ENCODE peak calls at places on chromosome 3, in nine cellular contexts. L, X, M, P, F, Q, K, U and V are unnamed samples.

GRCh38 chr3:26799679-26800317 is 177.2 kb downstream of the LRRC3B start:
- DNase-seq in L (no peak), X (no peak), M (no peak), P (no peak), F (no peak), Q (no peak), K (no peak), U (no peak), V (no peak)

GRCh38 chr3:17894434-17895060 is 152.1 kb upstream of the TBC1D5 start:
- DNase-seq in L (peak), X (no peak), M (no peak), P (peak), F (peak), Q (no peak), K (no peak), U (peak), V (peak)

GRCh38 chr3:123258359-123258758 is 56.6 kb downstream of the SEC22A start:
- DNase-seq in L (no peak), X (no peak), M (no peak), P (no peak), F (no peak), Q (no peak), K (no peak), U (no peak), V (no peak)

GRCh38 chr3:84601303-84601702 is 357.5 kb upstream of the CADM2 start:
- DNase-seq in L (no peak), X (no peak), M (no peak), P (no peak), F (no peak), Q (no peak), K (no peak), U (peak), V (no peak)

GRCh38 chr3:107916166-107916565 is 174.7 kb downstream of the CD47 start:
- DNase-seq in L (no peak), X (no peak), M (no peak), P (no peak), F (no peak), Q (no peak), K (no peak), U (no peak), V (no peak)

GRCh38 chr3:120300971-120301370 is 15.9 kb upstream of the GPR156 start:
- DNase-seq in L (no peak), X (no peak), M (no peak), P (no peak), F (no peak), Q (no peak), K (no peak), U (no peak), V (no peak)

GRCh38 chr3:117454236-117454635 is 744.7 kb downstream of the TUSC7 start:
- DNase-seq in L (no peak), X (no peak), M (no peak), P (no peak), F (no peak), Q (no peak), K (no peak), U (no peak), V (no peak)

GRCh38 chr3:184608209-184608608 is 46.6 kb downstream of the EPHB3 start:
- DNase-seq in L (no peak), X (no peak), M (no peak), P (no peak), F (no peak), Q (no peak), K (no peak), U (no peak), V (no peak)

GRCh38 chr3:138256022-138256421 is 68.9 kb downstream of the ARMC8 start:
- DNase-seq in L (no peak), X (no peak), M (no peak), P (no peak), F (no peak), Q (no peak), K (no peak), U (no peak), V (no peak)

GRCh38 chr3:30614943-30615342 is 8.5 kb downstream of the TGFBR2 start:
- DNase-seq in L (no peak), X (no peak), M (no peak), P (no peak), F (no peak), Q (no peak), K (no peak), U (no peak), V (no peak)

GRCh38 chr3:4641863-4642262 is 148.7 kb downstream of the ITPR1 start:
- DNase-seq in L (no peak), X (no peak), M (no peak), P (no peak), F (no peak), Q (no peak), K (no peak), U (no peak), V (no peak)

GRCh38 chr3:196757876-196758739 is 18.5 kb downstream of the PAK2 start:
- DNase-seq in L (peak), X (no peak), M (no peak), P (no peak), F (no peak), Q (no peak), K (no peak), U (no peak), V (no peak)

GRCh38 chr3:74621581-74621980 is 7.1 kb upstream of the CNTN3 start:
- DNase-seq in L (no peak), X (no peak), M (no peak), P (no peak), F (no peak), Q (no peak), K (no peak), U (no peak), V (no peak)

GRCh38 chr3:88203537-88204143 is 53.9 kb downstream of the C3orf38 start:
- DNase-seq in L (peak), X (peak), M (no peak), P (peak), F (peak), Q (peak), K (peak), U (peak), V (peak)

GRCh38 chr3:172717493-172718088 is 6.7 kb upstream of the NCEH1 start:
- DNase-seq in L (no peak), X (no peak), M (no peak), P (no peak), F (no peak), Q (no peak), K (no peak), U (peak), V (no peak)

GRCh38 chr3:82954486-82954885 is 1193.0 kb upstream of the GBE1 start:
- DNase-seq in L (no peak), X (no peak), M (no peak), P (no peak), F (no peak), Q (no peak), K (no peak), U (no peak), V (no peak)

GRCh38 chr3:88957751-88958452 is 149.5 kb upstream of the EPHA3 start:
- DNase-seq in L (peak), X (no peak), M (no peak), P (no peak), F (no peak), Q (no peak), K (peak), U (peak), V (no peak)

GRCh38 chr3:182620715-182621434 is 172.4 kb upstream of the ATP11B start:
- DNase-seq in L (no peak), X (no peak), M (no peak), P (no peak), F (no peak), Q (no peak), K (no peak), U (no peak), V (no peak)

GRCh38 chr3:56251343-56251945 is 216.8 kb downstream of the ERC2 start:
- DNase-seq in L (peak), X (peak), M (no peak), P (peak), F (peak), Q (peak), K (peak), U (peak), V (peak)

GRCh38 chr3:141266797-141267555 is 35.4 kb downstream of the PXYLP1 start:
- DNase-seq in L (no peak), X (no peak), M (no peak), P (no peak), F (no peak), Q (no peak), K (no peak), U (no peak), V (no peak)

GRCh38 chr3:27939510-27939909 is 217.4 kb upstream of the EOMES start:
- DNase-seq in L (no peak), X (no peak), M (no peak), P (no peak), F (no peak), Q (no peak), K (no peak), U (no peak), V (no peak)
- H3K27ac ChIP-seq in L (no peak), X (no peak), M (no peak), P (no peak), F (no peak), Q (no peak), K (no peak), U (no peak), V (no peak)

GRCh38 chr3:134640872-134641470 is 9.9 kb downstream of the KY start:
- DNase-seq in L (peak), X (no peak), M (no peak), P (no peak), F (no peak), Q (no peak), K (peak), U (peak), V (peak)
- TF ChIP-seq CTCF in L (peak), X (peak), M (no peak), P (no peak), F (no peak), Q (peak), K (no peak), U (peak), V (peak)

GRCh38 chr3:11662392-11662990 is 18.8 kb upstream of the VGLL4 start:
- DNase-seq in L (no peak), X (no peak), M (no peak), P (no peak), F (no peak), Q (no peak), K (no peak), U (peak), V (no peak)
- H3K27ac ChIP-seq in L (no peak), X (no peak), M (peak), P (no peak), F (no peak), Q (no peak), K (no peak), U (no peak), V (no peak)

DNA sequence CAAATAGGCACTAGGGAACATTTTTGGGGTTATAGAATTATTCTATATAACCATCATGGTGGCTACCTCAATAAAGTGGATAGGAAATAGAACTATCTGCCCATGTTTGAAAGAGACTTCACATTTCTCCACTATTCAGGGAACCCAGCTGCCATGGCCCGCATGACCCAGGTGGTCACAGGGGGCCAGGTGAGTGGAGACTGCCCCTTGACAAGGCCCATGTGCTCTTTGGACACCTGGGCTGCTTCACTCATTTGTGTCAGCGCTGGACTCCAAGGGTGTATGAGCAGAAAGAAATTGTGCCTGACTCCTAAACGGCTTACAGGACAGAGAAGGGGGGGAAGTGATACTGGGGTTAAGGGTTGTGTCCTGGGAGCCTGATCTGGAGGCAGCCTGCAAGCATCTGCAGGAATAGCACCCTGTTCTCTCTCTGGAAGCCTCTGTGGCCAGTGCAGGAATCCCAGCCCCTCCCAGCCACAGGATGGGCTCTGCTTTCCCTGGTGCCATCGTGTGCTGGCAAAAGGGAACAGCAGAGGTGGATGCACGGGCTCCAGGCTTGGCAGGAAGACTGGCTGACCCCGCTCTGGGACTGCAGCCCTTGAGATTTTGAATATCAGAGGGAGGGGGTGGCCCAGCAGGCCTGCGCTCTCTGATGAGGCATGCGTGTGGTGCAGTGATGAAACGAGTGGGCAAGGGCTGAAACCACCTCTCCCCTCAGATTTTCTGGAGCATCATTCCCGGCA is 9.1 kb upstream of the C3orf22 start:
- DNase-seq in L (no peak), X (no peak), M (no peak), P (no peak), F (peak), Q (no peak), K (peak), U (no peak), V (no peak)
- TF ChIP-seq CTCF in L (no peak), X (peak), M (no peak), P (no peak), F (no peak), Q (no peak), K (no peak), U (no peak), V (no peak)

DNA sequence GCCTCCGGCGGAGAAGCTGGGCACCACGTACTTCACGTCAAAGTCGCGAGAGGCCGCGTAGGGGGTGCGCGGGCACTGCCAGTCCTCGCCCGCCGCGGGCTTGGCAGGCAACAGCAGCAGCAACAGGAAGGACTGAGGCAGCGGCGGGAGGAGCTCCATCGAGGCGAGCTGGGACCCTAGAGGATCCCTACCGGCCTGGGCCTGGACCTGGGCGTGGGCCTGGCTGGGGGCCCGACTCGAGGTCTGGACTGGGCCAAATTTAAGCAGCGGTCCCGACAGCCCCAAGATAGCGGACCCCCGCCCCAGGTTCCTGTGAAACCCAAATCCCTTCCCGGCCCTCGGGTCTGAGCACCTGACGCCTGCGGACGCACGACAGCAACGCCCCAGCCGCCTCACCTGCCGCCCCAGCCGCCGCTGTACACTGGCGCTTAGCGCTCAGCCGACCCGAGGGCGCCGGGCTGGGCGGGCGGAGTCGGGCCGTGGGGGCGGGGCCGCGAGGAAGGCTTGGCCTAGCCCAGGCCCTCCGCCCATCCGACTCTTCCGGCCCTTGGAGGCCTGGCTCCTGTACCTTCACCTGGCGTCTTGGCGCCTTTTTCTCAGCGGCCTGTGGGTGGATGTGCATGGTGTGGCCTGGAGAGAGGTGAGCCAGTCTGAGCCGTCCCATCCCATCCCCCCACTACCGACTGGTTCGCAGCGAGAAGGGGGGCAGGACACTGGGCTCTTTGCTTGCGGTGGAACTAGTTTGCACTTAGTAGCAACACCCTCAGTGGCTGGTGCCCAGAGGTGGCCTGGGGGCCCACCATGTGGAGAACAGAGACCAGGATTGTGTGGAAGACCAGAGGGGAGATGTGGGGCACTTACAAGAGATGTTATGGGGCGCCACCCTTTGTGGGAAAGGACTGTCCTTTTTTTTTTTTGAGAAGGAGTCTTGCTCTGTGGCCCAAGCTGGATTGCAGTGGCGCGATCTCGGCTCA is at the start of gene MST1R:
- DNase-seq in L (no peak), X (peak), M (no peak), P (peak), F (peak), Q (peak), K (peak), U (no peak), V (peak)
- H3K27ac ChIP-seq in L (no peak), X (peak), M (no peak), P (peak), F (no peak), Q (peak), K (peak), U (no peak), V (no peak)

DNA sequence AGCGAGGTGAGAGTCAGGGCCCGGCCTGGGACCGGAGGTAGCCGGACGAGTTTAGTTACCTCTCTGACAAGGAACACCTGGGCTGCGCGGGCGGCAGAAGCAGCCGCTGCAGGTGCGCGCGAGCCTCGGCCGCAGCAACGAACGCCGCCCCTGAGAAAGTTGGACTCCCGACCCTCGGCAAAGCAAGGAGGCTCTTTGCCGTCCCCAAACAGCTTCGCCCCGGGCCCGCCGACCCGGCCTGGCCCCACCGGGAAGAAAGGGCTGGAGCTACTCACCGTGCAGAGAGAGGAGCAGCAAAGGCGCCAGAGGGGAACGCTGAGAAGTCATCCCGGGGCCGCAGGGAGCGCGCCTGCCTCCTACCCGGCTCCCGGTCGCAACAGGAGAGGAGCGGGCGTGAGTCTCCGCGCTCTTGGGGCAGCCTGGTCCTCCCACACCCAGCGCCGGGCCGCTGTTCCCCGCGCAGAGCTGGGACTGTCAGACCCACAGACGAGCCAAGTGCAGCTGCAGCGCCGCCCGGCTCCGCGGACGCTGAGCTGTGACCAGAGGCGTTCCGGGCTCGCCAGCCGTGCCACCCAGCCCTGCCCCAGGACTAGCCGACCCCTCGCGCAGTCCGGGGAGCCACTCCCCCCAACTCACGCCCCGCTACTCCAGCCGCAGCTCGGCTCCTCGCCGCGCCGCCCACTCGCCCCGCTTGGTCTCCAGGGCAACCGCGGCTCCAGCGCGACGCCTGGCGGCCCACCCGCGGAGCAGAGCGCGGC is at the start of gene IGSF11:
- DNase-seq in L (peak), X (peak), M (no peak), P (peak), F (peak), Q (peak), K (peak), U (peak), V (peak)
- TF ChIP-seq CTCF in L (no peak), X (peak), M (peak), P (peak), F (peak), Q (peak), K (peak), U (peak), V (peak)

GRCh38 chr3:36944012-36944640 is 728 bp downstream of the TRANK1 start:
- DNase-seq in L (no peak), X (peak), M (peak), P (peak), F (peak), Q (peak), K (peak), U (peak), V (peak)
- H3K27ac ChIP-seq in L (no peak), X (peak), M (peak), P (peak), F (peak), Q (peak), K (peak), U (peak), V (no peak)

DNA sequence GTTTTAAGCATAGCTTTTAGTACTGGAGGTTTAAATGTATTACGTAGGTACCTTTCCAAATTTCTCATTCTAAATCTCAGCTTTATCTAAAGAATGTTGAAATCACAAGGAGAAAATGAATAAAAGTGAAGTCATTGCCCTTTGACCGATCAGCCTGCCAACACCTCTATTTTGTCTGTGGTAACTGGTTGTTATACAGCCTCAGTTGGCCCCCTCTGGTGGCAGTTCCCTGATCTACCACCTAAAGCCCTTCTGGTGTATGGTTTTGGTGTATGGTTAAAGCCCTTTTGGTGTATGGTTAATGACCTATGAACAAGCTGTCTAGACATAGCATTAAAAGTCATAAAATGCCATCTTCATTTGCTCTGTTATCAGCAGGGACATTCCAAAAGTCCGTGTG is 378.2 kb upstream of the AZI2 start:
- DNase-seq in L (peak), X (peak), M (no peak), P (peak), F (peak), Q (peak), K (peak), U (peak), V (peak)
- TF ChIP-seq CTCF in L (peak), X (peak), M (peak), P (peak), F (peak), Q (peak), K (peak), U (peak), V (peak)